ENCODE peak calls at places on chromosomes 13 and 19, in nine cellular contexts. L is left ventricle myocardium inferior; M is psoas muscle; D is HCT116; R is A549; Q is CD8-positive, alpha-beta T cell; K is GM10248; O is GM12864; C is tibial nerve. B is an unnamed sample.

GRCh38 chr13:29548722-29549446 is 46.6 kb downstream of the SLC7A1 start:
- DNase-seq in R (no peak), O (no peak), C (no peak), L (no peak), K (no peak), D (no peak), M (no peak), Q (no peak), B (no peak)

GRCh38 chr13:102960959-102961358 is 105.3 kb downstream of the SLC10A2 start:
- DNase-seq in M (no peak), Q (no peak), K (no peak), R (no peak), D (no peak), L (no peak), O (no peak), C (no peak), B (no peak)

GRCh38 chr19:3285647-3286176 is 61.3 kb downstream of the CELF5 start:
- DNase-seq in O (no peak), M (no peak), R (no peak), C (no peak), K (peak), L (no peak), Q (no peak), D (no peak), B (no peak)

GRCh38 chr13:107351305-107351704 is 783.4 kb upstream of the ARGLU1 start:
- DNase-seq in R (no peak), L (no peak), K (no peak), C (no peak), O (no peak), D (no peak), Q (no peak), M (no peak), B (no peak)

GRCh38 chr13:24012648-24013047 is 115.3 kb upstream of the C1QTNF9B start:
- DNase-seq in L (no peak), M (no peak), C (no peak), K (no peak), O (no peak), R (no peak), D (no peak), Q (no peak), B (no peak)

GRCh38 chr19:50315773-50316448 is 13.3 kb downstream of the KCNC3 start:
- DNase-seq in R (peak), C (no peak), M (no peak), Q (no peak), D (no peak), O (no peak), L (no peak), K (peak), B (no peak)

GRCh38 chr13:98289339-98289935 is 112.4 kb upstream of the RNF113B start:
- DNase-seq in R (no peak), L (no peak), M (no peak), C (no peak), O (no peak), D (no peak), Q (no peak), K (no peak), B (peak)

GRCh38 chr13:20099319-20099718 is 61.5 kb downstream of the GJA3 start:
- DNase-seq in O (no peak), C (no peak), K (no peak), L (no peak), Q (no peak), D (no peak), R (no peak), M (no peak), B (no peak)

GRCh38 chr13:22134261-22134660 is 463.4 kb downstream of the FGF9 start:
- DNase-seq in Q (no peak), K (no peak), R (no peak), C (no peak), O (no peak), L (no peak), D (no peak), M (no peak), B (no peak)

GRCh38 chr19:7415163-7415856 is 66.6 kb downstream of the ARHGEF18 start:
- DNase-seq in Q (no peak), R (peak), O (no peak), L (no peak), C (no peak), D (no peak), K (no peak), M (no peak), B (no peak)

GRCh38 chr13:33281951-33282595 is 3.5 kb downstream of the STARD13 start:
- DNase-seq in O (no peak), L (no peak), Q (no peak), C (no peak), M (no peak), R (peak), K (no peak), D (no peak), B (no peak)

GRCh38 chr13:83085186-83085900 is 796.9 kb downstream of the SLITRK1 start:
- DNase-seq in L (no peak), O (no peak), R (no peak), C (no peak), M (no peak), Q (no peak), K (no peak), D (no peak), B (no peak)

GRCh38 chr13:19661126-19661525 is 27.7 kb downstream of the MPHOSPH8 start:
- DNase-seq in M (no peak), D (no peak), C (no peak), O (no peak), Q (no peak), R (no peak), L (no peak), K (no peak), B (no peak)

GRCh38 chr13:102555914-102556553 is 40.8 kb upstream of the TPP2 start:
- DNase-seq in D (peak), C (no peak), K (peak), Q (no peak), L (no peak), M (no peak), O (no peak), R (peak), B (no peak)

GRCh38 chr13:114161644-114162532 is 17.2 kb upstream of the CFAP97D2 start:
- DNase-seq in L (peak), M (peak), D (no peak), Q (no peak), O (no peak), K (no peak), C (no peak), R (no peak), B (no peak)

GRCh38 chr19:45117167-45117594 is 24.2 kb downstream of the PPP1R37 start:
- DNase-seq in Q (no peak), M (no peak), K (peak), C (no peak), D (no peak), R (no peak), O (peak), L (no peak), B (no peak)

GRCh38 chr19:45782820-45783785 is 813 bp upstream of the DMPK start:
- DNase-seq in Q (no peak), C (no peak), R (peak), D (no peak), O (no peak), L (peak), K (no peak), M (peak), B (no peak)

GRCh38 chr19:1650627-1651009 is 1.8 kb downstream of the TCF3 start:
- DNase-seq in O (no peak), R (no peak), C (no peak), D (no peak), L (no peak), K (no peak), Q (no peak), M (no peak), B (no peak)

GRCh38 chr19:2288743-2289713 is 7.1 kb upstream of the PEAK3 start:
- DNase-seq in M (no peak), L (no peak), K (no peak), Q (no peak), R (no peak), C (no peak), D (no peak), O (no peak), B (no peak)

GRCh38 chr13:33452873-33453558 is 167.5 kb upstream of the STARD13 start:
- DNase-seq in K (no peak), D (no peak), R (no peak), Q (no peak), L (no peak), M (no peak), C (no peak), O (no peak), B (no peak)

GRCh38 chr13:83829800-83830199 is 52.5 kb downstream of the SLITRK1 start:
- DNase-seq in D (no peak), Q (no peak), C (no peak), L (no peak), R (no peak), O (no peak), K (no peak), M (no peak), B (no peak)

GRCh38 chr19:7349961-7350711 is 1.4 kb downstream of the ARHGEF18 start:
- DNase-seq in R (no peak), O (no peak), D (no peak), M (no peak), K (no peak), Q (peak), L (no peak), C (no peak), B (no peak)

GRCh38 chr13:111903143-111903542 is 163.8 kb upstream of the SOX1 start:
- DNase-seq in C (no peak), O (no peak), Q (no peak), D (no peak), R (peak), L (no peak), K (no peak), M (no peak), B (no peak)

GRCh38 chr13:46662690-46663089 is 109.7 kb downstream of the LRCH1 start:
- DNase-seq in K (no peak), R (no peak), C (no peak), O (no peak), D (no peak), Q (no peak), M (no peak), L (no peak), B (no peak)

GRCh38 chr13:36814465-36814864 is 4.6 kb upstream of the RFXAP start:
- DNase-seq in K (no peak), Q (no peak), R (no peak), L (no peak), D (no peak), M (no peak), O (no peak), C (no peak), B (no peak)

GRCh38 chr13:36817996-36818395 is 1.0 kb upstream of the RFXAP start:
- DNase-seq in L (no peak), M (no peak), R (no peak), K (no peak), D (no peak), C (no peak), Q (no peak), O (no peak), B (no peak)

GRCh38 chr13:36813226-36813625 is 5.8 kb upstream of the RFXAP start:
- DNase-seq in O (no peak), D (no peak), R (no peak), M (no peak), K (no peak), Q (no peak), C (no peak), L (no peak), B (no peak)

GRCh38 chr13:36818483-36819063 is 449 bp upstream of the RFXAP start:
- DNase-seq in Q (no peak), L (no peak), K (no peak), M (no peak), C (no peak), R (no peak), D (no peak), O (no peak), B (no peak)

GRCh38 chr13:36815069-36815468 is 4.0 kb upstream of the RFXAP start:
- DNase-seq in K (no peak), Q (no peak), O (no peak), R (peak), D (peak), M (no peak), L (no peak), C (no peak), B (no peak)
- TF ChIP-seq CTCF in K (peak), Q (peak), O (peak), R (peak), D (peak), M (no peak), L (peak), C (no peak), B (peak)

GRCh38 chr19:15107056-15108010 is at the start of gene SYDE1:
- DNase-seq in M (peak), K (no peak), C (no peak), O (no peak), L (peak), Q (no peak), R (peak), D (no peak), B (no peak)
- TF ChIP-seq CTCF in M (no peak), K (no peak), C (no peak), O (no peak), L (no peak), Q (no peak), R (no peak), D (no peak), B (no peak)

GRCh38 chr19:17391371-17392151 is 2.4 kb downstream of the CCDC194 start:
- DNase-seq in Q (no peak), M (no peak), R (no peak), K (no peak), D (no peak), C (no peak), O (no peak), L (no peak), B (no peak)

GRCh38 chr19:17389288-17389687 is 4.7 kb downstream of the CCDC194 start:
- DNase-seq in C (no peak), K (no peak), R (no peak), O (no peak), Q (no peak), L (no peak), M (no peak), D (no peak), B (no peak)

GRCh38 chr19:17393914-17394313 is at the start of gene CCDC194:
- DNase-seq in Q (no peak), L (no peak), M (no peak), O (no peak), C (no peak), D (no peak), R (no peak), K (no peak), B (no peak)

GRCh38 chr19:17390665-17391370 is 3.2 kb downstream of the CCDC194 start:
- DNase-seq in L (peak), D (peak), C (peak), R (peak), K (peak), Q (peak), M (peak), O (no peak), B (peak)

DNA sequence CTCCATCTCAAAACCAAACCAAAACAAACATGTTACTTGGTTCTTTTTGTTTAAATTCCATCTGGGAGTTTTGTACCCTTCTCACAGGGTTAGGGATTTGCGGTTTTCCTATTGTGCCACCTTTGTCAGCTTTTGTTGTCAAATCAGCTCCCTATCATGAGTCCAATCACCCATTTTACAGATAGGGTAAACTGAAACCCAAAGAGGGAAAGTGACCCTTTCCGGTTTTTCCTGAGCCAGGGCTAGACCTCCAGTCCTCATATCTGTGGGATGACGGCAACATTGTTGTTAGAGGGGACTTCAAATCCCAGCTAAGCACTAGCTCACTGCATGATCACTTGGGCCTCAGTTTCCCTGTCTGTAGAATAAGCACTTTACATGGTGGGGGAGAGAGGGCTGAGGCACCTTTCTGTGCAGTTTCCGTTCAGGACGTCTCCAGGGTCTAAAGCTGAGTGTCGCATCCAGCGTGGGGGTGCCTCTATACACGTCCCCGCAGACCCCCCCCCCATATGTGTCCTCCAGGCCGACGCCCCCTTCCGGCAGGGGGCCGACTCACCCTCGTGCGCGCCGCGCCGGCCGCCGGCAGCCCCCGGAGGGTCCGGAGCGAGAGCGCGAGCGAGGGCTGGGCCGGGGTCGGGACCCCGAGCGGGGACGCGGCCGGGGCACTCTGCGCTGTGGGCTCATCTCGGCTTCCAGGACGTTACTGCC is 3.9 kb downstream of the CCDC194 start:
- DNase-seq in D (no peak), Q (no peak), O (no peak), L (no peak), R (no peak), M (no peak), C (no peak), K (no peak), B (no peak)
- TF ChIP-seq CTCF in D (no peak), Q (no peak), O (peak), L (no peak), R (no peak), M (no peak), C (no peak), K (peak), B (peak)

GRCh38 chr19:38766276-38767047 is 6.9 kb downstream of the LGALS7 start:
- DNase-seq in M (no peak), L (no peak), K (no peak), R (no peak), Q (no peak), C (no peak), O (no peak), D (no peak), B (no peak)

GRCh38 chr19:38773469-38774177 is at the start of gene LGALS7:
- DNase-seq in L (no peak), C (no peak), K (no peak), R (no peak), Q (no peak), D (no peak), O (no peak), M (no peak), B (no peak)

GRCh38 chr19:38774181-38774950 is 1.0 kb upstream of the LGALS7 start:
- DNase-seq in D (no peak), M (no peak), R (no peak), Q (no peak), C (no peak), O (no peak), K (no peak), L (no peak), B (no peak)

GRCh38 chr19:38765214-38765613 is 8.1 kb downstream of the LGALS7 start:
- DNase-seq in L (no peak), R (no peak), Q (no peak), O (no peak), D (no peak), C (no peak), K (no peak), M (no peak), B (no peak)

DNA sequence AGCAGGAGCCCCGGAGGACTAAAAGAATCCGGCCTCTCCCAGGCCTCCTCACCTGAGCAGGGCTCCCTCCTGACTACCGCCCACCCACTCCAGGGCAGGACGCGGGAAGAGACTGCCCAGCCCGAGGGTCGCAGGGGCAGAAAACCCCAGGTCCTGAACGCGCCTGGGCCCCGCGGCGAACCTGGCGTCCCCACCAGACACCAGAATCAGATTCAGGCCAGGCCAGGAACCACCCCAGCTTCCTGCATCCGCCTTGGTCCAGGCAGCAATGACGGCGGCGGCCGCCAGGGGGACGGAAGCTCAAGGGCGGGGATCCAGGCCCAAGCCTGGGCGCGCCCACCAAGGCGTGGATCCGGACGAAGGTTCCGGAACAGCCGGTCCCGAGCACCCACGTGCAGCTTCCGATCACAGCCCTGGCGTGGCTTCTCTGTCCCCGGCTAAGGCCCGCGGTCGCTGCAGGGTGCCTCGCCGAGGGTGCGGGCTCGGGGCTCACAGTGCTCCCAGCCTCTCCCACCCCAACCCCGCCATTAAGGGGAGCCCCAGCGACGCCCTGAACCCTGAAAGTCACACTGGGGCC is 3.6 kb downstream of the LGALS7 start:
- DNase-seq in O (peak), D (peak), M (peak), L (peak), K (peak), C (peak), Q (peak), R (peak), B (no peak)
- TF ChIP-seq CTCF in O (peak), D (peak), M (peak), L (peak), K (peak), C (peak), Q (peak), R (peak), B (peak)

DNA sequence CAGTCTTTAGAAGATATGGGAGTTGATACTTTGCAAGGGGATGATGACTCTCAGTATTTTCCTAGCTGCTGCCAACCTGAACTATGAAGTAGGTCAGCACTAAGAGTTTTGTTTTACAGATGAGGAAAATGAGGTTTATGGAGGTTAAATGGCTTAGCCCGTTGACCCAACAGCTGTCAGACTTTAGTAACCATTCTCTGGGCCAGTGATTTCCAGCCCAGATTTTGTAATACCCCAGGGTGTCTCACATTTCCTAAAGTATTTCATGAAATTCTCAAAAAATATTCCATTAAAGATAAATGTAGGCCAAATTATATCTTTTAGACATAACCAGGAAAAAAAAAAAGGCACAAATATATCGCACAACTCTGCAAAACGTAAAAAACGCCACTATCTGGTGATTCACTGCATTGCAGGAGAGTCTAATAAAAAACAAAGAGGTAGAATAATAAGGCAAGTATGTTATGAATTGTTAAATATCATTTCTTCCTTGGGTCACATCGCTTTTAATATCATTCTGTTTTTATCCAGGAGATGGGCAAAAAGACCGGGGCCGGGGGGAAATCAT is 112.5 kb downstream of the DACH1 start:
- DNase-seq in L (no peak), D (no peak), O (no peak), R (no peak), C (no peak), K (no peak), M (no peak), Q (no peak), B (no peak)
- TF ChIP-seq CTCF in L (peak), D (peak), O (peak), R (no peak), C (no peak), K (no peak), M (no peak), Q (no peak), B (no peak)